ENCODE peak calls at places on chromosomes 1 and 21, in ten cellular contexts. O is prostate gland, L is HCT116, Y is endothelial cell of umbilical vein, K is suprapubic skin, E is stomach, A is transverse colon, B is GM12891, T is H1, P is HepG2. G is an unnamed sample.

GRCh38 chr1:247246325-247247115 is 9.4 kb upstream of the VN1R5 start:
- DNase-seq in O (no peak), L (no peak), Y (no peak), K (no peak), E (no peak), A (no peak), B (no peak), T (no peak), P (no peak), G (no peak)

GRCh38 chr1:203338335-203339036 is 12.4 kb downstream of the FMOD start:
- DNase-seq in O (peak), L (peak), Y (peak), K (no peak), E (peak), A (peak), B (peak), T (no peak), P (peak), G (peak)

GRCh38 chr1:43329995-43330751 is 7.4 kb upstream of the MPL start:
- DNase-seq in O (no peak), L (no peak), Y (peak), K (no peak), E (no peak), A (no peak), B (no peak), T (no peak), P (no peak), G (peak)

GRCh38 chr1:111475706-111476105 is 1.9 kb downstream of the C1orf162 start:
- DNase-seq in O (no peak), L (no peak), Y (no peak), K (no peak), E (no peak), A (no peak), B (no peak), T (no peak), P (no peak), G (no peak)

GRCh38 chr1:41404308-41404755 is 43.1 kb downstream of the FOXO6 start:
- DNase-seq in O (no peak), L (no peak), Y (peak), K (no peak), E (no peak), A (no peak), B (no peak), T (peak), P (no peak), G (peak)

GRCh38 chr1:226519135-226519534 is 29.4 kb upstream of the STUM start:
- DNase-seq in O (no peak), L (no peak), Y (no peak), K (peak), E (no peak), A (no peak), B (no peak), T (no peak), P (no peak), G (no peak)

GRCh38 chr1:215529111-215529510 is 38.0 kb upstream of the KCTD3 start:
- DNase-seq in O (no peak), L (no peak), Y (no peak), K (no peak), E (no peak), A (no peak), B (no peak), T (no peak), P (no peak), G (no peak)

GRCh38 chr21:35348686-35349085 is 299.6 kb upstream of the RUNX1 start:
- DNase-seq in O (no peak), L (no peak), Y (no peak), K (no peak), E (no peak), A (no peak), B (no peak), T (no peak), P (no peak), G (no peak)

GRCh38 chr1:163170331-163170730 is 32.4 kb downstream of the RGS5 start:
- DNase-seq in O (no peak), L (no peak), Y (no peak), K (no peak), E (no peak), A (no peak), B (no peak), T (no peak), P (no peak), G (no peak)

GRCh38 chr1:240500681-240501080 is 111.3 kb downstream of the GREM2 start:
- DNase-seq in O (no peak), L (no peak), Y (no peak), K (no peak), E (no peak), A (no peak), B (no peak), T (no peak), P (no peak), G (no peak)

GRCh38 chr21:29645666-29646553 is 293.9 kb downstream of the GRIK1 start:
- DNase-seq in O (no peak), L (no peak), Y (no peak), K (no peak), E (no peak), A (no peak), B (no peak), T (no peak), P (no peak), G (no peak)

GRCh38 chr21:14889080-14889805 is 175.6 kb downstream of the NRIP1 start:
- DNase-seq in O (no peak), L (no peak), Y (no peak), K (no peak), E (no peak), A (peak), B (no peak), T (no peak), P (peak), G (no peak)

GRCh38 chr1:29975036-29975694 is 738.8 kb downstream of the PTPRU start:
- DNase-seq in O (no peak), L (no peak), Y (peak), K (no peak), E (no peak), A (no peak), B (no peak), T (peak), P (peak), G (peak)

GRCh38 chr1:19203440-19203839 is 6.6 kb downstream of the UBR4 start:
- DNase-seq in O (peak), L (no peak), Y (peak), K (no peak), E (peak), A (no peak), B (no peak), T (no peak), P (no peak), G (no peak)
- TF ChIP-seq POLR2AphosphoS5 in O (peak), L (no peak), Y (no peak), K (no peak), E (no peak), A (no peak), B (no peak), T (no peak), P (no peak), G (no peak)

DNA sequence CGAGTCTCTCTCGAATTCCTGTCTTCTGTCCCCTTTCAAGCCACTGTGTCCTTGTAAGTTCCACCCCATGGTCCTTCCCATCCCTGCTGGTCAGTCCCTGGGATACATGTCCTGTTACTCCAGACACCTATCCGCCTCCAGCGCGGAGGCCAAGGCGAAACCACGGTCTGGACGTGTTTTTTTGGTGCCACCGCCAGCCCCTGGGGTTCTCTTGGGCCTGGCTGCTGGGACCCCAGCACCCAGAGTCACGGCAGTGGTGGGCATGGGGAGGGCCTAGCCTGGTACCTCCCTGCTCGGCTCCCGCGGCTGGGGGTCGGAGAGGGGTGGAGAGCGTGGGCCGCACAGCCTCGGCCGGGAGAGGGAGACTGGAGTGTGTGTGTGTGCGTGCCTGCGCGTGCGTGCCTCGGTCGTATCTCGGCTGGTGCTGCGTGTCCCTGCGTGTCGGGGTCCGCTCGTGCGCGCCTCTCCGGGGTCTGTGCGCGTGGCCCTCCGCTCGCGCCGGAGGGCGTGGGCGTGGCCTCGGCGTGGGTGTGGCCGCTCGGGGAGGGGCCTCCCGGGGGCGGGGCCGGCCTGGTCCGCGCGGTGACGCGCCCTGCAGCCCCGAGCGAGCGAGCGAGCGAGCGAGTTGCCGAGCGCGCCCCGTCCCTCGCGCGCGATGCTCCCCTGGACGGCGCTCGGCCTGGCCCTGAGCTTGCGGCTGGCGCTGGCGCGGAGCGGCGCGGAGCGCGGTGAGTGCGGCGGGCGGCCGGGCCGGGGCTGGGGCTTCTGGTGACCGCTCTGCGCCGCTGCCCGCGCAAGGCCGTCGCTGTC is at the start of gene VWA1:
- DNase-seq in O (peak), L (no peak), Y (peak), K (no peak), E (peak), A (peak), B (peak), T (peak), P (no peak), G (peak)
- TF ChIP-seq POLR2AphosphoS5 in O (peak), L (peak), Y (no peak), K (no peak), E (no peak), A (peak), B (no peak), T (no peak), P (peak), G (peak)

DNA sequence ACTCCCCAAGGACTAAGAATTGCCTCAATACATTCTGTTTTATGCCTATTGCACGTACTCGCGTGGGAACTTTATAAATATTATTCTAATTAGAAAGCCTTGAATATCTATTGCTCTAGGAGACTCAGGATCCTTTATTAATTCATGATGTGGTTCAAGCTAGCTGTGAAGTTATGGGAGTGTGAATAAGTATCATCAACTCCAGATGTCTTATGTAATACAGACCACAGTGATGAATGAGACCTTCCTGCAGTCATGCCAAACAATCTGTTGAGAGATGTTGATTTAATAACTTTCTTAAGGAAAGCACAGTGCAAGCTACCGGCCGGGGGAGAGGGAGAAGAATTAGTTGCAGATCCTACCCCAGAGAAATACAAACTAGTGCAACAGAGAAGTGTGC is 519.2 kb upstream of the ZP4 start:
- DNase-seq in O (no peak), L (no peak), Y (no peak), K (no peak), E (no peak), A (no peak), B (no peak), T (no peak), P (no peak), G (no peak)
- TF ChIP-seq POLR2AphosphoS5 in O (no peak), L (no peak), Y (no peak), K (no peak), E (no peak), A (no peak), B (no peak), T (no peak), P (no peak), G (no peak)

GRCh38 chr1:10697621-10698160 is 98.8 kb downstream of the CASZ1 start:
- DNase-seq in O (peak), L (no peak), Y (no peak), K (no peak), E (no peak), A (no peak), B (no peak), T (no peak), P (no peak), G (no peak)

GRCh38 chr1:10698726-10699469 is 97.5 kb downstream of the CASZ1 start:
- DNase-seq in O (no peak), L (no peak), Y (no peak), K (no peak), E (no peak), A (no peak), B (no peak), T (no peak), P (no peak), G (no peak)

GRCh38 chr1:10701145-10701544 is 95.3 kb downstream of the CASZ1 start:
- DNase-seq in O (no peak), L (no peak), Y (no peak), K (no peak), E (no peak), A (no peak), B (no peak), T (no peak), P (no peak), G (no peak)

GRCh38 chr1:10696977-10697376 is 99.5 kb downstream of the CASZ1 start:
- DNase-seq in O (no peak), L (no peak), Y (no peak), K (no peak), E (no peak), A (no peak), B (no peak), T (no peak), P (no peak), G (no peak)

GRCh38 chr1:10699470-10699835 is 97.0 kb downstream of the CASZ1 start:
- DNase-seq in O (peak), L (no peak), Y (no peak), K (no peak), E (no peak), A (no peak), B (no peak), T (no peak), P (no peak), G (no peak)
- TF ChIP-seq POLR2AphosphoS5 in O (peak), L (no peak), Y (no peak), K (no peak), E (no peak), A (no peak), B (no peak), T (no peak), P (no peak), G (no peak)

DNA sequence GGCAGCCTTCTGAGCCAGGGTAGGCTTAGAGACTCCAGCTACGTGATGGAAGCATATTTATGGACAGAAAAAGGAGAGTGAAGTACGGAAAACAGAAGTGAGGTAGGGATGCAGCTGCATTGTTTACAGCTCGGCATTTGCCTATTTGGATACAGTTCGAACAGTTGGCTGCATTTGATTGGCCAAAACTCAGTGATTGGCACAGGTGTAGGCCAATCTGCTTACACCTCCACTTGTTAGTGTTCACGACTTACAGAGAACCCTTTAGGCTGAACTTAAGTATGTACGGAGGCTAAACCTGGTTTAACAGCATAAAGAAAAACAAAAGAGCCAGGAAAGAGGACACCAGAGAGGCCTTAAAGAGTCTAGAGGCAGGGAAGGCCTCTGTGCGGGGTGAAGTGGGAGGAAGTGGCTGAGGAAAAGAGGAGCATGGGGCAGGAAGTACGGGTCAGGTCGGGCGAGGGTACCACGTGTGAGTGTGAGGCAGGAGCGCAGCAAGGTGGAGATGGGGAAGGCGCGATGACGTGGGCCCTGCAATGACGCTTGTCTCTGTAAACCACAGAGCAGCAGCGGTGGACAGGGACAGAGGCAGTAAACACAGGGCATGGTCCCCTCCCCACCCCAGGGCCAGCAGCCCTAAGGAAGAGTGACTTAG is 32.0 kb downstream of the RSPH1 start:
- DNase-seq in O (no peak), L (peak), Y (peak), K (peak), E (peak), A (peak), B (no peak), T (peak), P (peak), G (peak)
- TF ChIP-seq POLR2AphosphoS5 in O (no peak), L (no peak), Y (no peak), K (no peak), E (no peak), A (no peak), B (no peak), T (no peak), P (no peak), G (no peak)

DNA sequence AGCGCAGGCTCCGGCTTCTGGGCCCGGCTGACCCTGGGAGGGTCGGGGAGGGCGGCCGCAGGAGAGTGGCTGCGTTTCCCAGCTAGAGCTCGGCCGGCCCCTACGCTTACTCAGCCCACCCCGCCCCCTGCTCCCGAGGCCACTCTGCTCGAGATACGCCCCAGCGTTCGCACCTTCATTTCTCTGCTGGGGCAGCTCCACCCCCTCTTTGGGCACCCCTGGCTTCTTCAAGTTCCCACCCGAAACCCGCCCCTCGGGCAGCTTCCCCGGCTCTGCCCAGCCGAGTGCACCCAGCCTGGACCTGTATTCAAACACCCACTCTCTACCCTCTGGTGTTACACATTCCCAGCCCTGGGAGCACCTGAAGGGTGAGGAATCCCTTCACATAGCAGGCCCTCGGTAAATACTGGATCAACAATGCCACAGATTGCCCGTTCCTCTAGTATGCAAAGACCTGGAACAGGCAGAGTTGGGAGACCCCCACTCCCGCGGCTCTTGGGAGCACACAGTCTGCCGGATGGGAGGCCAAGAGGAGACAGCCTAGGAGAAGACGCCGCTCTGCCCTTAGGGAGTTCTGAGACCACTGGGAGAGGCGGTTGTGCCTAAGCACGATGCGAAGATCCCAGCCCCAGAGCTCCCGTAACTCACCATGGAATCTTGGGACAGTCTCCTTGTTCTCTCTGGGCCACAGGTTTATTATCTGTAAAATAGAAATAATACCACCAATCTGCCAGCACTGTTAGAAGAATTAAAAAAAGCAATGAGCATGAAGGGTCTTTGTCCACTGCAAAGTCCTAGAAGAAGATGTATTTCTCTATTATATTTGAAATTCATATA is 566 bp upstream of the PAQR7 start:
- DNase-seq in O (peak), L (no peak), Y (no peak), K (no peak), E (no peak), A (no peak), B (peak), T (no peak), P (no peak), G (peak)
- TF ChIP-seq POLR2AphosphoS5 in O (no peak), L (no peak), Y (no peak), K (no peak), E (no peak), A (no peak), B (no peak), T (no peak), P (no peak), G (no peak)

DNA sequence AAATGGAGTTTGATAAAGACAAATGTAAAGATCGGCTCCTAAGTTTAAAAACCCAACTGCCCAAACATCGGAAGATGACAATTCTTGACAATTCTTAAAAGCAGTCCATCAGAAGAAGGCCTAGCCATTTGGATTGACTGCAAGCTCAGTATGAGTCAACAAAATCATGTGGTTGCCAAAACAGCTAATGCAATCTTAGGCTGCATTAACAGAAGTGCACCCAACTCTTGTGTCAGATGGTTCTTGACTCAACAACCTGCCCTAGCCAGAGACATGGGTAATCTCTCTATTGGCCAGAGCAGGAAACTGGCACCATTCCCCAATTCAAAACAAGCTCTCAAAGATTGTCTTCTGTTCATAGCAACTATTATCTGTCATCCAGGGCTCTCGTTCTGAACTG is 9.9 kb upstream of the NCF2 start:
- DNase-seq in O (no peak), L (no peak), Y (no peak), K (no peak), E (no peak), A (no peak), B (no peak), T (no peak), P (no peak), G (no peak)
- TF ChIP-seq POLR2AphosphoS5 in O (no peak), L (no peak), Y (no peak), K (no peak), E (no peak), A (no peak), B (no peak), T (no peak), P (no peak), G (no peak)

GRCh38 chr1:151905070-151905442 is 4.3 kb downstream of the THEM4 start:
- DNase-seq in O (no peak), L (no peak), Y (peak), K (no peak), E (no peak), A (no peak), B (no peak), T (no peak), P (no peak), G (no peak)
- TF ChIP-seq POLR2AphosphoS5 in O (no peak), L (no peak), Y (no peak), K (no peak), E (no peak), A (no peak), B (no peak), T (no peak), P (no peak), G (no peak)

G was measured in GM23338.